ENCODE peak calls at places on chromosome 11, in seven cellular contexts. E is right lobe of liver, X is ovary, B is uterus, F is stomach, P is endothelial cell of umbilical vein, L is NB4. C is an unnamed sample.

GRCh38 chr11:2738551-2739431 is 39.0 kb upstream of the KCNQ1OT1 start:
- DNase-seq in F (no peak), X (no peak), B (no peak), P (no peak), L (no peak), E (no peak), C (no peak)

GRCh38 chr11:113773092-113773415 is 438 bp downstream of the ZW10 start:
- DNase-seq in L (peak), E (no peak), P (no peak), X (no peak), F (peak), B (no peak), C (no peak)

GRCh38 chr11:92376146-92376599 is 151.6 kb downstream of the FAT3 start:
- DNase-seq in E (no peak), B (no peak), X (no peak), F (no peak), P (no peak), L (no peak), C (no peak)

GRCh38 chr11:133833899-133834296 is 11.4 kb downstream of the SPATA19 start:
- DNase-seq in P (no peak), X (no peak), L (no peak), E (no peak), F (no peak), B (no peak), C (no peak)

GRCh38 chr11:79419120-79419519 is 21.7 kb downstream of the TENM4 start:
- DNase-seq in F (peak), P (no peak), L (no peak), B (no peak), X (no peak), E (no peak), C (peak)

GRCh38 chr11:114605370-114605769 is 9.8 kb upstream of the NXPE4 start:
- DNase-seq in P (no peak), F (no peak), B (no peak), X (no peak), E (no peak), L (no peak), C (no peak)

GRCh38 chr11:96204721-96205459 is 138.1 kb downstream of the MAML2 start:
- DNase-seq in E (no peak), B (no peak), L (no peak), P (no peak), F (no peak), X (no peak), C (no peak)

GRCh38 chr11:35276396-35276795 is 137.4 kb downstream of the CD44 start:
- DNase-seq in F (peak), B (no peak), E (peak), L (no peak), X (no peak), P (no peak), C (peak)

GRCh38 chr11:62140302-62141110 is 16.7 kb downstream of the INCENP start:
- DNase-seq in X (peak), B (no peak), P (no peak), F (peak), L (no peak), E (no peak), C (no peak)

GRCh38 chr11:122137081-122137793 is 21.2 kb upstream of the BLID start:
- DNase-seq in L (no peak), P (peak), B (no peak), E (no peak), X (no peak), F (no peak), C (no peak)

GRCh38 chr11:776459-777287 is 614 bp downstream of the GATD1 start:
- DNase-seq in E (peak), L (peak), X (peak), B (peak), F (no peak), P (peak), C (no peak)

GRCh38 chr11:45383229-45383628 is 97.1 kb upstream of the SYT13 start:
- DNase-seq in P (no peak), L (peak), E (no peak), B (no peak), F (no peak), X (no peak), C (no peak)

GRCh38 chr11:69000831-69001245 is 12.2 kb downstream of the MRGPRF start:
- DNase-seq in B (peak), F (no peak), X (peak), L (no peak), E (no peak), P (peak), C (peak)

GRCh38 chr11:114161486-114162250 is 102.2 kb downstream of the ZBTB16 start:
- DNase-seq in P (no peak), X (no peak), L (no peak), F (no peak), B (no peak), E (no peak), C (no peak)

GRCh38 chr11:72326151-72326842 is 82.3 kb upstream of the PHOX2A start:
- DNase-seq in L (no peak), E (no peak), F (no peak), X (no peak), B (no peak), P (no peak), C (peak)

GRCh38 chr11:19370100-19370861 is 129.5 kb upstream of the E2F8 start:
- DNase-seq in X (no peak), F (no peak), B (no peak), L (peak), E (no peak), P (peak), C (no peak)

GRCh38 chr11:121236115-121237001 is 56.2 kb upstream of the SC5D start:
- DNase-seq in E (no peak), X (no peak), B (no peak), F (no peak), P (peak), L (no peak), C (no peak)

GRCh38 chr11:36258730-36259360 is 30.4 kb downstream of the COMMD9 start:
- DNase-seq in P (peak), X (peak), E (peak), B (peak), L (peak), F (peak), C (peak)

GRCh38 chr11:74354036-74354435 is 42.6 kb upstream of the P4HA3 start:
- DNase-seq in X (no peak), F (no peak), P (no peak), L (no peak), E (no peak), B (no peak), C (no peak)

GRCh38 chr11:95912902-95913560 is 10.9 kb downstream of the MTMR2 start:
- DNase-seq in B (no peak), L (peak), E (no peak), F (no peak), P (no peak), X (no peak), C (no peak)

GRCh38 chr11:61007971-61008896 is 36.8 kb downstream of the CD6 start:
- DNase-seq in E (no peak), B (no peak), X (peak), P (no peak), F (no peak), L (no peak), C (no peak)

GRCh38 chr11:61529537-61530225 is 21.1 kb downstream of the LRRC10B start:
- DNase-seq in L (no peak), F (no peak), E (peak), X (peak), P (no peak), B (no peak), C (no peak)

GRCh38 chr11:130209128-130209932 is 49.7 kb downstream of the ST14 start:
- DNase-seq in B (no peak), X (no peak), L (no peak), F (peak), E (no peak), P (no peak), C (no peak)

GRCh38 chr11:133277886-133278285 is 254.4 kb downstream of the OPCML start:
- DNase-seq in L (no peak), P (no peak), E (no peak), X (no peak), F (no peak), B (no peak), C (no peak)

GRCh38 chr11:85976525-85976924 is 92.4 kb downstream of the PICALM start:
- DNase-seq in B (no peak), X (no peak), F (no peak), P (no peak), L (no peak), E (no peak), C (no peak)

GRCh38 chr11:67032830-67033555 is 10.1 kb downstream of the SYT12 start:
- DNase-seq in L (peak), F (no peak), X (peak), E (no peak), P (peak), B (peak), C (peak)

GRCh38 chr11:19632435-19632834 is 80.2 kb upstream of the NAV2 start:
- DNase-seq in L (no peak), B (no peak), P (no peak), F (no peak), E (no peak), X (no peak), C (no peak)

GRCh38 chr11:112516261-112516660 is 255.6 kb upstream of the PLET1 start:
- DNase-seq in F (no peak), B (no peak), X (no peak), L (no peak), E (no peak), P (no peak), C (no peak)

GRCh38 chr11:110317516-110317932 is 21.1 kb upstream of the RDX start:
- DNase-seq in F (no peak), L (no peak), B (no peak), P (peak), X (no peak), E (no peak), C (no peak)

GRCh38 chr11:102581091-102581490 is 44.0 kb downstream of the MMP20 start:
- DNase-seq in B (no peak), X (no peak), P (no peak), L (no peak), F (no peak), E (no peak), C (no peak)

GRCh38 chr11:117392001-117392690 is 64.5 kb downstream of the CEP164 start:
- DNase-seq in E (no peak), P (no peak), F (no peak), B (no peak), X (no peak), L (no peak), C (no peak)

GRCh38 chr11:76698321-76699043 is 27.9 kb upstream of the LRRC32 start:
- DNase-seq in X (no peak), F (no peak), E (no peak), P (no peak), B (no peak), L (peak), C (no peak)

GRCh38 chr11:100403817-100404216 is 283.3 kb upstream of the ARHGAP42 start:
- DNase-seq in E (no peak), B (no peak), F (no peak), P (no peak), X (no peak), L (no peak), C (no peak)

GRCh38 chr11:70736461-70736860 is 338.1 kb downstream of the CTTN start:
- DNase-seq in E (no peak), X (no peak), F (no peak), B (no peak), P (no peak), L (no peak), C (no peak)

GRCh38 chr11:70734379-70734778 is 336.1 kb downstream of the CTTN start:
- DNase-seq in F (no peak), X (no peak), B (no peak), P (no peak), L (no peak), E (no peak), C (no peak)

GRCh38 chr11:70736937-70737640 is 338.8 kb downstream of the CTTN start:
- DNase-seq in B (no peak), P (no peak), L (no peak), X (no peak), F (no peak), E (no peak), C (no peak)

GRCh38 chr11:70734911-70735310 is 336.6 kb downstream of the CTTN start:
- DNase-seq in X (no peak), L (no peak), E (no peak), P (no peak), F (no peak), B (no peak), C (no peak)

DNA sequence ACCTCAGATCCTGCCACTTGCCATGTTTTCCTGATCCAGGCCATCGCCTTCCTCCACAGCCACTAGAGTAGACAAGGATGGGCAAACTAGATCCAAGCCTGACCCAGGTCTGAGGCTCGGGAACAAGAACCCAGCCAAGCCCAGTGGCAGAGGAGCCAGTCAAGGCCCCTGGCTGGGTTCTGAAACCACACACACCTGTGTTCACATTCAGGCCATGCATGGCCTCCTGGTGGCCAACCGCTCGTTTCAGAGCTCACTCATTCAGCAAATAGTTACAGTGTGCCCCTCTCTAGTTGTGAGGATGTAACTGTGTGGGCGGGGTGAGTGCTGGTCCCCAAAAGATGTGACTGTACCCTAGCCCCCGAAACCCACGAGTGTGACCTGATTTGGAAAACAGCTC is 337.6 kb downstream of the CTTN start:
- DNase-seq in B (no peak), E (no peak), L (no peak), F (no peak), X (no peak), P (no peak), C (no peak)
- TF ChIP-seq POLR2A in B (no peak), E (no peak), L (no peak), F (no peak), X (no peak), P (no peak), C (no peak)

DNA sequence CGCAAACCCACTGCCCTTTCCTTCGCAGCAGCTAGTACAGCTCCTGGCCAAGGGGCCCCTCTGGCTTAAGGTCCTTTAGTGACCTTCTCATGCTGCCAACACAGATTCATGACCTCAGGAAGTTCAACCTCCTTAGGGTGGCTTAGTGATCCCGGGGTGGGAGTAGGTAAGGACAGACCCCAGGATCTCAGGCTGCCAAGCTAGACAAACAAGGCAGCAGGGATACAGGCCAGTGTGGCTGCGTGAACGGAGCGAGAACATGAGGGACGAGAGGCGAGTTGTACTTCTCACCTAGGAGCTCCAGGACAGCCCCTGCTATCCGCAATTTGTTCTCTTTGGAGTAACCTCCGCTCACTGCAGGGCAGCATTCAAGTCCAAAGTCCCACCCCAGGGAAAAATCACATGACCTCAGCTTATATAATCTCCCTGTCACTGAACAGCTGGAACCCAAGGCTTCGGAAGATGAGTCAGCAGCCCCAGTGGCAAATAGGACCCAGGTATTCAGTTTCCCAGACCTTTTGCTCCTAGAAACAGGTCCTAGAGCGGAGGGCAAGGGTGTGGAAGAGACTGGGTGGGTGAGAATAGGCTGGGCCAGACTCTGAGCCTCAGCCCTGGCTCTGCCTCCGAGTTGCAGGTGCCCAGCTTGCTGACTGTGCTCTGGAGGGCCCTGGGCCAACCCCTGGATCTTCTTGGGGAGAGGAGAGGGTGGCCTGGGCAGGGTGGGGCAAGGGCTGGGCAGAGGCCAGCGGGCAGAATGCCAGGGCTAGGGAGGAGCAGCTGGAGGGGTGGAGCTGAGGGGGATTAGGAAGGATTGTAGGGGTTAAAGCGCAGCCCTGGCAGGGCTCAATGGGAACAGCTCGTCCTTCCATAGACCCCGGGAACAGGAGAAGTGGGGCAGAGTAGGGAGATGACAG is 13.1 kb downstream of the USP2 start:
- DNase-seq in F (peak), B (peak), L (peak), E (peak), X (peak), P (no peak), C (no peak)
- TF ChIP-seq POLR2A in F (no peak), B (no peak), L (no peak), E (no peak), X (no peak), P (no peak), C (no peak)

GRCh38 chr11:125274309-125274708 is 109.8 kb downstream of the PKNOX2 start:
- DNase-seq in P (no peak), B (no peak), E (no peak), F (no peak), X (no peak), L (no peak), C (no peak)
- TF ChIP-seq POLR2A in P (no peak), B (no peak), E (no peak), F (no peak), X (no peak), L (no peak), C (no peak)

DNA sequence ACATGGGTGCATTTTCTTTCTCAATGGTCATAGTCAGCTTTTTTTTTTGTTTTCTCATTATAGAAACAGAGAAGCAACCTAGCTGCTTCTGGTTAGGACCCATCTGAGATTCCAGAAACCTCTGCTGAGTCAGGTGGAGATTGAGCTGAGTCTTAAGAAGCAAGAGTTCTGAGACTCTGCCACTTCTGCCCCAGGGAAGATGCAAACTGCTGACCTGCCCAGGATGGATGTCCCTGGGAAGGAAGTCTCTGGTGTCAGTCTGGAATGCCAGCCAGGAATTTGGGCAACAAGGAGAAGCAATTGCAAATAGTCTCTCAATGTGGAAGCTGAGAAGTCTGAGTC is 181.0 kb downstream of the ETS1 start:
- DNase-seq in X (no peak), E (no peak), L (no peak), B (no peak), F (no peak), P (no peak), C (no peak)
- TF ChIP-seq POLR2A in X (no peak), E (no peak), L (no peak), B (no peak), F (no peak), P (no peak), C (no peak)

GRCh38 chr11:43575931-43576833 is 104.4 kb upstream of the HSD17B12 start:
- DNase-seq in P (no peak), B (no peak), L (peak), E (no peak), F (no peak), X (no peak), C (no peak)

GRCh38 chr11:43577566-43578264 is 102.8 kb upstream of the HSD17B12 start:
- DNase-seq in F (no peak), X (no peak), P (no peak), B (no peak), E (no peak), L (no peak), C (no peak)

GRCh38 chr11:43578346-43579170 is 102.0 kb upstream of the HSD17B12 start:
- DNase-seq in L (peak), E (no peak), X (no peak), F (no peak), B (no peak), P (no peak), C (peak)

GRCh38 chr11:43574949-43575915 is 105.3 kb upstream of the HSD17B12 start:
- DNase-seq in E (peak), B (no peak), L (peak), P (peak), F (no peak), X (peak), C (no peak)

GRCh38 chr11:43576834-43577521 is 103.6 kb upstream of the HSD17B12 start:
- DNase-seq in F (peak), B (no peak), L (peak), X (peak), E (no peak), P (peak), C (no peak)
- TF ChIP-seq POLR2A in F (no peak), B (no peak), L (no peak), X (no peak), E (no peak), P (no peak), C (no peak)

C was measured in H54.